ENCODE peak calls at places on chromosomes 11 and 22, in five cellular contexts. K, V, O, I and Y are unnamed samples.
A peak's percentile ranks its signal among the peaks of the same experiment; 100 is the strongest.

GRCh38 chr11:73321342-73322110 is 13.4 kb downstream of the ARHGEF17 start:
- DNase-seq in K (peak; percentile 77), V (no peak), O (peak; percentile 78), I (no peak), Y (no peak)

GRCh38 chr11:19455731-19456130 is 215.0 kb upstream of the E2F8 start:
- DNase-seq in K (no peak), V (no peak), O (peak; percentile 74), I (no peak), Y (no peak)

GRCh38 chr11:70281114-70281729 is 10.7 kb downstream of the PPFIA1 start:
- DNase-seq in K (no peak), V (no peak), O (peak; percentile 71), I (peak; percentile 21), Y (no peak)

GRCh38 chr11:2293396-2294339 is 8.1 kb downstream of the C11orf21 start:
- DNase-seq in K (peak; percentile 37), V (no peak), O (no peak), I (no peak), Y (no peak)

GRCh38 chr11:65204646-65205601 is 23.2 kb downstream of the CAPN1 start:
- DNase-seq in K (peak; percentile 57), V (peak; percentile 43), O (peak; percentile 53), I (peak; percentile 92), Y (peak; percentile 38)

GRCh38 chr11:92528051-92528450 is 303.4 kb downstream of the FAT3 start:
- DNase-seq in K (no peak), V (no peak), O (peak; percentile 68), I (no peak), Y (no peak)

GRCh38 chr11:44243633-44244343 is 66.2 kb downstream of the ALX4 start:
- DNase-seq in K (no peak), V (no peak), O (peak; percentile 92), I (peak; percentile 97), Y (no peak)

GRCh38 chr11:128288368-128288767 is 299.0 kb downstream of the ETS1 start:
- DNase-seq in K (no peak), V (no peak), O (no peak), I (peak; percentile 21), Y (no peak)

GRCh38 chr11:78633516-78634310 is 59.0 kb upstream of the NARS2 start:
- DNase-seq in K (no peak), V (no peak), O (no peak), I (no peak), Y (no peak)

GRCh38 chr11:66268210-66268952 is at the start of gene RAB1B:
- DNase-seq in K (peak; percentile 100), V (peak; percentile 99), O (peak; percentile 100), I (peak; percentile 100), Y (peak; percentile 100)

GRCh38 chr11:79062814-79063762 is 377.7 kb downstream of the TENM4 start:
- DNase-seq in K (no peak), V (no peak), O (peak; percentile 61), I (peak; percentile 69), Y (no peak)

GRCh38 chr11:34564406-34564805 is 50.8 kb upstream of the ELF5 start:
- DNase-seq in K (no peak), V (no peak), O (no peak), I (peak; percentile 92), Y (no peak)

GRCh38 chr11:9211322-9211721 is 53.8 kb downstream of the DENND5A start:
- DNase-seq in K (no peak), V (no peak), O (no peak), I (no peak), Y (no peak)

GRCh38 chr11:10796191-10796590 is 12.5 kb downstream of the EIF4G2 start:
- DNase-seq in K (no peak), V (no peak), O (no peak), I (no peak), Y (no peak)

GRCh38 chr11:73972620-73973449 is 9.8 kb downstream of the UCP2 start:
- DNase-seq in K (peak; percentile 48), V (no peak), O (no peak), I (no peak), Y (no peak)

GRCh38 chr22:32823024-32823730 is 21.7 kb downstream of the TIMP3 start:
- DNase-seq in K (no peak), V (no peak), O (peak; percentile 68), I (peak; percentile 91), Y (no peak)

GRCh38 chr22:32476286-32476685 is 1.7 kb downstream of the FBXO7 start:
- DNase-seq in K (no peak), V (no peak), O (no peak), I (no peak), Y (no peak)

GRCh38 chr11:66317766-66318575 is 1.1 kb upstream of the CD248 start:
- DNase-seq in K (peak; percentile 78), V (peak; percentile 89), O (peak; percentile 97), I (peak; percentile 80), Y (no peak)

GRCh38 chr11:61701298-61701993 is 21.3 kb downstream of the DAGLA start:
- DNase-seq in K (peak; percentile 70), V (no peak), O (no peak), I (peak; percentile 82), Y (no peak)

GRCh38 chr22:28019360-28019759 is 100.3 kb upstream of the PITPNB start:
- DNase-seq in K (peak; percentile 93), V (no peak), O (no peak), I (no peak), Y (no peak)

GRCh38 chr11:110524227-110524626 is 94.5 kb downstream of the FDX1 start:
- DNase-seq in K (no peak), V (no peak), O (peak; percentile 78), I (no peak), Y (no peak)

GRCh38 chr11:129230006-129230405 is 37.9 kb upstream of the ARHGAP32 start:
- DNase-seq in K (no peak), V (peak; percentile 2), O (peak; percentile 50), I (no peak), Y (no peak)

GRCh38 chr11:106397787-106398355 is 320.4 kb downstream of the AASDHPPT start:
- DNase-seq in K (no peak), V (no peak), O (no peak), I (no peak), Y (no peak)

GRCh38 chr22:17152971-17153370 is 6.1 kb downstream of the HDHD5 start:
- DNase-seq in K (no peak), V (no peak), O (no peak), I (no peak), Y (no peak)

GRCh38 chr22:26887916-26888315 is 230.5 kb downstream of the MIAT start:
- DNase-seq in K (no peak), V (no peak), O (no peak), I (no peak), Y (no peak)

GRCh38 chr22:48570912-48571311 is 1256.8 kb downstream of the BRD1 start:
- DNase-seq in K (no peak), V (no peak), O (no peak), I (no peak), Y (no peak)

GRCh38 chr11:107017433-107018227 is 646 bp downstream of the GUCY1A2 start:
- DNase-seq in K (peak; percentile 56), V (no peak), O (peak; percentile 76), I (peak; percentile 88), Y (no peak)

GRCh38 chr11:122843281-122844150 is 5.2 kb downstream of the CRTAM start:
- DNase-seq in K (no peak), V (peak; percentile 65), O (no peak), I (peak; percentile 72), Y (peak; percentile 10)

GRCh38 chr11:68324241-68324640 is 11.8 kb downstream of the LRP5 start:
- DNase-seq in K (no peak), V (no peak), O (no peak), I (no peak), Y (no peak)
- H3K4me1 ChIP-seq in K (peaks cover 34% of the 10 kb centered on the region), V (peaks cover 6% of the 10 kb centered on the region), O (peaks cover 14% of the 10 kb centered on the region), I (peaks cover 9% of the 10 kb centered on the region), Y (peaks cover 6% of the 10 kb centered on the region)

GRCh38 chr11:71962428-71963038 is 33.7 kb downstream of the RNF121 start:
- DNase-seq in K (no peak), V (no peak), O (peak; percentile 55), I (no peak), Y (no peak)
- H3K27ac ChIP-seq in K (peak overlapping the region; percentile 5), V (no peak overlapping the region), O (no peak overlapping the region), I (no peak overlapping the region), Y (no peak overlapping the region)

GRCh38 chr11:45347343-45347742 is 61.2 kb upstream of the SYT13 start:
- DNase-seq in K (no peak), V (no peak), O (no peak), I (no peak), Y (no peak)
- H3K27me3 ChIP-seq in K (peaks cover 18% of the 10 kb centered on the region), V (no peaks in the 10 kb centered on the region), O (no peaks in the 10 kb centered on the region), I (no peaks in the 10 kb centered on the region), Y (peaks cover 2% of the 10 kb centered on the region)

GRCh38 chr11:31825453-31826391 is 14.6 kb upstream of the PAX6 start:
- DNase-seq in K (no peak), V (no peak), O (no peak), I (peak; percentile 22), Y (no peak)
- H3K4me1 ChIP-seq in K (no peaks in the 10 kb centered on the region), V (no peaks in the 10 kb centered on the region), O (no peaks in the 10 kb centered on the region), I (peaks cover 2% of the 10 kb centered on the region), Y (no peaks in the 10 kb centered on the region)

GRCh38 chr11:112538529-112538928 is 277.9 kb upstream of the PLET1 start:
- DNase-seq in K (no peak), V (no peak), O (no peak), I (no peak), Y (no peak)

GRCh38 chr11:112537846-112538330 is 277.2 kb upstream of the PLET1 start:
- DNase-seq in K (no peak), V (no peak), O (peak; percentile 8), I (no peak), Y (no peak)

GRCh38 chr11:112539741-112540140 is 279.1 kb upstream of the PLET1 start:
- DNase-seq in K (no peak), V (no peak), O (no peak), I (no peak), Y (no peak)

GRCh38 chr11:112540261-112540660 is 279.6 kb upstream of the PLET1 start:
- DNase-seq in K (no peak), V (no peak), O (no peak), I (no peak), Y (no peak)

GRCh38 chr11:112539165-112539564 is 278.5 kb upstream of the PLET1 start:
- DNase-seq in K (no peak), V (no peak), O (no peak), I (no peak), Y (no peak)
- H3K27ac ChIP-seq in K (no peak overlapping the region), V (no peak overlapping the region), O (no peak overlapping the region), I (no peak overlapping the region), Y (no peak overlapping the region)

GRCh38 chr11:35661539-35661938 is 1.0 kb upstream of the TRIM44 start:
- DNase-seq in K (no peak), V (no peak), O (no peak), I (no peak), Y (no peak)
- H3K27me3 ChIP-seq in K (no peaks in the 10 kb centered on the region), V (no peaks in the 10 kb centered on the region), O (peaks cover 49% of the 10 kb centered on the region), I (no peaks in the 10 kb centered on the region), Y (peaks cover 2% of the 10 kb centered on the region)

GRCh38 chr11:3893311-3893710 is 37.8 kb downstream of the STIM1 start:
- DNase-seq in K (no peak), V (no peak), O (no peak), I (no peak), Y (no peak)
- H3K4me1 ChIP-seq in K (peaks cover 52% of the 10 kb centered on the region), V (peaks cover 27% of the 10 kb centered on the region), O (no peaks in the 10 kb centered on the region), I (no peaks in the 10 kb centered on the region), Y (peaks cover 5% of the 10 kb centered on the region)